ENCODE peak calls at places on chromosomes 11 and 22, in eight cellular contexts. V is stimulated activated CD8-positive, alpha-beta memory T cell treated with anti-CD3 and anti-CD28 coated beads, Interleukin-15, amount 100 ng/mL, for 1 hour; A is suprapubic skin; L is RWPE1; R is heart left ventricle; K is kidney; O is BJ; T is esophagus muscularis mucosa. U is an unnamed sample.

GRCh38 chr22:48712558-48712957 is 1115.1 kb downstream of the BRD1 start:
- DNase-seq in V (no peak), A (peak; percentile 32), L (no peak), R (no peak), K (peak; percentile 57), O (no peak), T (no peak), U (no peak)

GRCh38 chr11:20973959-20974358 is 304.6 kb downstream of the NELL1 start:
- DNase-seq in V (no peak), A (no peak), L (no peak), R (no peak), K (no peak), O (no peak), T (no peak), U (no peak)

GRCh38 chr11:13897606-13898276 is 64.8 kb upstream of the SPON1 start:
- DNase-seq in V (no peak), A (no peak), L (no peak), R (no peak), K (no peak), O (no peak), T (no peak), U (peak; percentile 83)

GRCh38 chr11:8963569-8964323 is 496 bp downstream of the TMEM9B start:
- DNase-seq in V (peak; percentile 55), A (peak; percentile 90), L (peak; percentile 78), R (peak; percentile 82), K (peak; percentile 94), O (no peak), T (peak; percentile 93), U (peak; percentile 86)

GRCh38 chr11:41403462-41403861 is 56.0 kb downstream of the LRRC4C start:
- DNase-seq in V (no peak), A (no peak), L (no peak), R (no peak), K (no peak), O (no peak), T (no peak), U (peak; percentile 4)

GRCh38 chr22:37270928-37271650 is 11.2 kb upstream of the CYTH4 start:
- DNase-seq in V (no peak), A (no peak), L (no peak), R (no peak), K (no peak), O (no peak), T (no peak), U (no peak)

GRCh38 chr11:110374921-110375320 is 54.8 kb upstream of the FDX1 start:
- DNase-seq in V (no peak), A (no peak), L (no peak), R (no peak), K (no peak), O (no peak), T (no peak), U (no peak)

GRCh38 chr11:100827934-100828661 is 141.0 kb downstream of the ARHGAP42 start:
- DNase-seq in V (no peak), A (no peak), L (peak; percentile 8), R (no peak), K (no peak), O (no peak), T (no peak), U (peak; percentile 80)

GRCh38 chr11:58133329-58134076 is 8.2 kb upstream of the OR9I1 start:
- DNase-seq in V (no peak), A (no peak), L (peak; percentile 38), R (no peak), K (no peak), O (no peak), T (no peak), U (no peak)

GRCh38 chr11:72681226-72682153 is 7.3 kb upstream of the PDE2A start:
- DNase-seq in V (no peak), A (no peak), L (no peak), R (no peak), K (peak; percentile 72), O (no peak), T (no peak), U (no peak)

GRCh38 chr22:35766654-35767580 is 49.2 kb downstream of the APOL5 start:
- DNase-seq in V (no peak), A (no peak), L (no peak), R (no peak), K (no peak), O (no peak), T (no peak), U (peak; percentile 10)

GRCh38 chr11:33635161-33635560 is 65.5 kb downstream of the C11orf91 start:
- DNase-seq in V (no peak), A (peak; percentile 76), L (no peak), R (peak; percentile 67), K (no peak), O (no peak), T (no peak), U (no peak)

GRCh38 chr11:71251159-71251721 is 1.1 kb downstream of the SHANK2 start:
- DNase-seq in V (no peak), A (peak; percentile 65), L (peak; percentile 41), R (no peak), K (peak; percentile 85), O (no peak), T (no peak), U (no peak)

GRCh38 chr11:62981743-62982142 is 3.0 kb downstream of the SLC22A6 start:
- DNase-seq in V (no peak), A (no peak), L (no peak), R (no peak), K (no peak), O (no peak), T (no peak), U (no peak)

GRCh38 chr11:77821349-77821851 is 456 bp downstream of the AAMDC start:
- DNase-seq in V (no peak), A (peak; percentile 69), L (peak; percentile 14), R (no peak), K (peak; percentile 72), O (no peak), T (no peak), U (no peak)

GRCh38 chr11:102761646-102762238 is 18.7 kb downstream of the MMP10 start:
- DNase-seq in V (no peak), A (no peak), L (no peak), R (no peak), K (no peak), O (no peak), T (no peak), U (no peak)

GRCh38 chr22:28410050-28410816 is 269.4 kb downstream of the TTC28 start:
- DNase-seq in V (no peak), A (no peak), L (no peak), R (no peak), K (no peak), O (no peak), T (no peak), U (no peak)

GRCh38 chr11:28049338-28050216 is 58.4 kb downstream of the KIF18A start:
- DNase-seq in V (no peak), A (no peak), L (peak; percentile 64), R (no peak), K (no peak), O (no peak), T (no peak), U (no peak)

GRCh38 chr11:130937051-130937450 is 20.8 kb upstream of the SNX19 start:
- DNase-seq in V (no peak), A (no peak), L (no peak), R (no peak), K (no peak), O (no peak), T (no peak), U (no peak)

GRCh38 chr11:60978546-60979380 is 7.3 kb downstream of the CD6 start:
- DNase-seq in V (no peak), A (peak; percentile 28), L (peak; percentile 8), R (no peak), K (no peak), O (no peak), T (no peak), U (no peak)

GRCh38 chr11:13861411-13861810 is 101.1 kb upstream of the SPON1 start:
- DNase-seq in V (no peak), A (no peak), L (no peak), R (no peak), K (no peak), O (no peak), T (no peak), U (no peak)

GRCh38 chr11:61147271-61147670 is 14.0 kb downstream of the VPS37C start:
- DNase-seq in V (no peak), A (no peak), L (no peak), R (no peak), K (no peak), O (no peak), T (no peak), U (no peak)

GRCh38 chr22:47618180-47618579 is 855.7 kb downstream of the TBC1D22A start:
- DNase-seq in V (no peak), A (no peak), L (no peak), R (no peak), K (no peak), O (no peak), T (no peak), U (no peak)

GRCh38 chr22:45314054-45314721 is 4.5 kb downstream of the FAM118A start:
- DNase-seq in V (no peak), A (no peak), L (no peak), R (no peak), K (peak; percentile 15), O (no peak), T (no peak), U (no peak)

GRCh38 chr11:68371176-68372041 is 59.0 kb downstream of the LRP5 start:
- DNase-seq in V (no peak), A (no peak), L (no peak), R (peak; percentile 77), K (peak; percentile 74), O (no peak), T (no peak), U (no peak)

GRCh38 chr11:61783717-61784505 is 8.5 kb downstream of the TMEM258 start:
- DNase-seq in V (no peak), A (no peak), L (no peak), R (no peak), K (peak; percentile 49), O (no peak), T (no peak), U (no peak)

GRCh38 chr11:112179601-112180000 is 4.3 kb downstream of the BCO2 start:
- DNase-seq in V (no peak), A (no peak), L (no peak), R (no peak), K (no peak), O (no peak), T (no peak), U (no peak)

GRCh38 chr11:2811206-2812091 is 74.1 kb downstream of the CDKN1C start:
- DNase-seq in V (no peak), A (no peak), L (no peak), R (peak; percentile 28), K (peak; percentile 77), O (no peak), T (no peak), U (no peak)

GRCh38 chr11:441418-442274 is at the start of gene ANO9:
- DNase-seq in V (no peak), A (no peak), L (peak; percentile 61), R (peak; percentile 14), K (peak; percentile 85), O (no peak), T (no peak), U (peak; percentile 76)

GRCh38 chr11:100151944-100152343 is 535.1 kb upstream of the ARHGAP42 start:
- DNase-seq in V (no peak), A (no peak), L (no peak), R (no peak), K (peak; percentile 82), O (no peak), T (no peak), U (peak; percentile 28)

GRCh38 chr22:35477911-35478582 is 62.6 kb upstream of the RASD2 start:
- DNase-seq in V (no peak), A (no peak), L (peak; percentile 69), R (peak; percentile 64), K (peak; percentile 93), O (peak; percentile 20), T (no peak), U (peak; percentile 81)

GRCh38 chr11:93888026-93888425 is 37.6 kb upstream of the VSTM5 start:
- DNase-seq in V (no peak), A (no peak), L (no peak), R (no peak), K (no peak), O (no peak), T (peak; percentile 60), U (no peak)

GRCh38 chr11:103338621-103339484 is 229.6 kb downstream of the DYNC2H1 start:
- DNase-seq in V (no peak), A (no peak), L (no peak), R (no peak), K (peak; percentile 21), O (no peak), T (no peak), U (no peak)